ENCODE peak calls at places on chromosomes 7 and 10, in eight cellular contexts. W is suprapubic skin, T is heart left ventricle, O is right lobe of liver, I is IMR-90, L is sigmoid colon, Q is transverse colon, G is prostate gland. R is an unnamed sample. For H3K27me3, the result is how much of the 10 kb centered on the place peaks cover.

GRCh38 chr7:55192718-55193117 is 172.4 kb upstream of the LANCL2 start:
- DNase-seq in Q (no peak), T (no peak), O (no peak), L (no peak), I (peak), W (no peak), G (no peak), R (no peak)

GRCh38 chr10:112821042-112821441 is 129.0 kb upstream of the TCF7L2 start:
- DNase-seq in G (no peak), L (no peak), Q (no peak), W (no peak), O (peak), I (no peak), T (no peak), R (peak)

GRCh38 chr10:29598861-29599311 is 35.9 kb downstream of the SVIL start:
- DNase-seq in L (no peak), I (peak), G (no peak), T (peak), Q (no peak), W (no peak), O (no peak), R (no peak)

GRCh38 chr10:30534465-30535144 is 94.9 kb downstream of the LYZL2 start:
- DNase-seq in O (peak), I (peak), T (peak), Q (peak), W (peak), L (peak), G (peak), R (peak)

GRCh38 chr10:4073912-4074311 is 288.9 kb upstream of the KLF6 start:
- DNase-seq in O (no peak), W (no peak), I (peak), Q (no peak), L (no peak), T (no peak), G (no peak), R (no peak)

GRCh38 chr7:155594961-155595366 is 48.6 kb upstream of the CNPY1 start:
- DNase-seq in T (no peak), L (no peak), I (no peak), W (peak), G (no peak), O (peak), Q (no peak), R (no peak)

GRCh38 chr10:47401874-47402645 is 18.0 kb upstream of the ZNF488 start:
- DNase-seq in L (no peak), O (no peak), G (no peak), Q (no peak), I (no peak), W (no peak), T (no peak), R (no peak)

GRCh38 chr7:32257632-32258031 is 187.4 kb upstream of the PDE1C start:
- DNase-seq in L (no peak), W (no peak), I (no peak), T (no peak), G (no peak), O (no peak), Q (no peak), R (no peak)

GRCh38 chr10:74640134-74640533 is 186.3 kb upstream of the KAT6B start:
- DNase-seq in L (no peak), G (no peak), Q (no peak), W (no peak), I (peak), O (no peak), T (no peak), R (no peak)

DNA sequence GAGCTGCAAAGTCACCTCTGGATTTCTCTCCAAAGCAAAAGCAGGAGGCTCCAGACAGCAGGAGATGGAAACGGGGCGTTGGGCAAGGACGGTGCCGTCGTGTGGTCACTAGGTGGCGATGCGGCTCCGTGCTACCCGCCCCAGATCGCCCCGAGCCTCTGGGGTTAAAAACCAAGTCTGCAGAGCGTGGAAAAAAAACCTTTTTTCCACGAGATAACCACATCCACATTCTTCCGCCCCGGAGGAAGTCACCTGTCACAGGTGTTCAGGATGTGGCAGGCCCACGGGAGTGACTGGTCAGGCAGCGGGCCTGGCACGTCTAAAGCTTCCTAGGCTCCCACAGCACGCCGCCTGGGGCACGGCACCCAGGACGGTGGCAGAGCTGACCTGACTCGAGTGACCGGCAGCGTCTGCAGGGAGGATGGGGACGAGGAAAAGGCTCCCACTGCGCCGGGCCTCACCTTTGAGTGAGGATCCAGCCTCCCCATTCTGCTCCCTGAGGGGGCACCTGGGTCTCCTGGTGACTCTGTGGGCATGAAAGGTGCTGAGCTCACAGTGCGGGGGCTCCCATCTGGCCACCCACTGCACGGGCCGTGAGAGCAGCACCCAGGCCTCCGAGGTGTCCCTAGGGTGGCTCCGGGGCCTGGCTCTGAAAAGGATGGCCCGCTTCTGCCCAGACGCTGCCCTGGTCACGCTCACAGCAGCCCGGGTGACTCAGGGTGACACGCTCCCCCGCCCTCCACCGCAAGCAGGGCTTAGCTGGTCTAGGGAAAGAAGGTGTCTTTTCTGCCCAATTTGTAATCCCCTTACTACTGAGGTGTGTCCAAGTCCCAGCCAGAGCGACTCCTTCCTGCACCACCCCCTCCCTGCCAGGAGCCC is 71.3 kb upstream of the TNRC18 start:
- DNase-seq in W (peak), O (peak), I (peak), T (peak), G (peak), L (peak), Q (peak), R (peak)
- H3K27ac ChIP-seq in W (no peak), O (no peak), I (no peak), T (no peak), G (peak), L (peak), Q (peak), R (peak)

GRCh38 chr7:100817097-100817496 is 10.2 kb downstream of the EPHB4 start:
- DNase-seq in W (no peak), I (no peak), L (no peak), T (no peak), Q (no peak), O (no peak), G (no peak), R (no peak)
- H3K27me3 ChIP-seq in W (under half), I (under half), L (under half), T (under half), Q (under half), O (under half), G (under half), R (under half)

DNA sequence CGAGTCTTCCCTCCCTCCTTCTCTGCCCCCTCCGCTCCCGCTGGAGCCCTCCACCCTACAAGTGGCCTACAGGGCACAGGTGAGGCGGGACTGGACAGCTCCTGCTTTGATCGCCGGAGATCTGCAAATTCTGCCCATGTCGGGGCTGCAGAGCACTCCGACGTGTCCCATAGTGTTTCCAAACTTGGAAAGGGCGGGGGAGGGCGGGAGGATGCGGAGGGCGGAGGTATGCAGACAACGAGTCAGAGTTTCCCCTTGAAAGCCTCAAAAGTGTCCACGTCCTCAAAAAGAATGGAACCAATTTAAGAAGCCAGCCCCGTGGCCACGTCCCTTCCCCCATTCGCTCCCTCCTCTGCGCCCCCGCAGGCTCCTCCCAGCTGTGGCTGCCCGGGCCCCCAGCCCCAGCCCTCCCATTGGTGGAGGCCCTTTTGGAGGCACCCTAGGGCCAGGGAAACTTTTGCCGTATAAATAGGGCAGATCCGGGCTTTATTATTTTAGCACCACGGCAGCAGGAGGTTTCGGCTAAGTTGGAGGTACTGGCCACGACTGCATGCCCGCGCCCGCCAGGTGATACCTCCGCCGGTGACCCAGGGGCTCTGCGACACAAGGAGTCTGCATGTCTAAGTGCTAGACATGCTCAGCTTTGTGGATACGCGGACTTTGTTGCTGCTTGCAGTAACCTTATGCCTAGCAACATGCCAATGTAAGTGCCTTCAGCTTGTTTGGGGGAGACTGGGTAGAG is at the start of gene COL1A2:
- DNase-seq in Q (peak), T (peak), G (no peak), W (peak), L (peak), I (peak), O (no peak), R (peak)
- TF ChIP-seq POLR2A in Q (peak), T (no peak), G (peak), W (no peak), L (peak), I (peak), O (no peak), R (no peak)

DNA sequence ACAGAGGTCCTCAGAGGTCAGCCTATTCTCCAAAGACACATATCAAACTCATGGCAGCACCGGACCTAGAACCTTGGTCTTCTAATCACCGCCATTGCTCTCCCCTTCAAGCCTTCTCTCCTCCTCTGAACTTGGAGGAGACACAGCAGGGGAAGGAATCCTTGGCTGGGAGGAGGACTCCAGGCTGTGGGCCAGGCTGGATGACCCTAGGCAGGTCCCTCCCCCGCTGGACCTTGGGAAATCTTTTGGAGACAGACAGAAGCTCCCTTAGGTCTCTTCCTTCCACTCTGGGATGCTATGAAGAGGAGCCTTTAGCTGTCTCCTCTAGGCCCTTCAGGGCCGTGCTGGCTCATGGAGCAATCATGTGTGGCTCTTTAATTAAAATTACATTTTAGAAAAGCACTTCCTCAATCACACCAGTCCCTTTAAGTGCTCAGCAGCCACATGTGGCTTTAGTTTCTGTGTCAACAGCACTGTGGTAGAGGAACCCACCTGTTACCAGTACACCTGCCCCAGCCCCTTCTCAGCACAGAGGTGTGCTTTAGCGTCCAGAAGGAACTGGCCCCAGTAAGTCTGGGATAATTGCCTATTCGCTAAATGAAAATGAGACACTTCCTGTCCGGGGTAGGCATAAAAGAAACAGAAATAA is 238.2 kb downstream of the CELF2 start:
- DNase-seq in T (no peak), O (no peak), I (no peak), G (no peak), W (no peak), Q (no peak), L (no peak), R (no peak)
- H3K27ac ChIP-seq in T (no peak), O (no peak), I (no peak), G (no peak), W (no peak), Q (no peak), L (no peak), R (no peak)

GRCh38 chr7:157021071-157021891 is 10.8 kb upstream of the MNX1 start:
- DNase-seq in G (no peak), L (no peak), W (peak), O (no peak), I (no peak), Q (no peak), T (no peak), R (no peak)
- H3K27me3 ChIP-seq in G (half or more), L (half or more), W (half or more), O (under half), I (half or more), Q (half or more), T (half or more), R (under half)

GRCh38 chr7:85185355-85186082 is 1.3 kb downstream of the SEMA3D start:
- DNase-seq in O (peak), I (peak), W (peak), G (peak), Q (peak), T (peak), L (peak), R (peak)
- TF ChIP-seq POLR2A in O (no peak), I (no peak), W (no peak), G (no peak), Q (no peak), T (no peak), L (no peak), R (no peak)

DNA sequence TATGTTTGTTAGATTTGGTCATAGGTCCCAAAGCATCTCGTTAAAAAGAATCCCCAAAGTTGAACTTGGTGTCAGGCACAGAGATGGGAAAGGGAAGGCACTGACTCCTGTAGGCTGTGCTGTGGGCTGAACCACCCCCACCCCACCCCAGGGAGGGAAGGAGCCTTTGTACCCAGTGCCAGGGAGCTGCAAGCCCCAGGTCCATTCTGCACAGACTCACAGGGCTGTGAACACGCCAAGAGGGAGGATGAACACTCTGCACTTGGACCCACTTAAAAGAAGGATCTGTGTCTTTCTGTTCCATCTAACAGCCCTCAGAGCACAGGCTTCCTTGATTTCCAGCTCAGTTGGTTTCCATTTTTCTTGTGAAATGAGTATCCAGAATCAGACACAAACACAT is 85.0 kb downstream of the GRB10 start:
- DNase-seq in O (peak), Q (no peak), T (no peak), I (no peak), G (no peak), W (no peak), L (peak), R (no peak)
- H3K27ac ChIP-seq in O (peak), Q (peak), T (no peak), I (no peak), G (peak), W (no peak), L (no peak), R (no peak)

GRCh38 chr7:27162930-27163775 is 2.2 kb downstream of the HOXA9 start:
- DNase-seq in W (no peak), Q (peak), T (no peak), I (no peak), G (no peak), O (no peak), L (peak), R (no peak)

GRCh38 chr7:27165089-27165654 is at the start of gene HOXA9:
- DNase-seq in W (peak), T (no peak), I (peak), O (peak), G (peak), Q (peak), L (peak), R (no peak)

GRCh38 chr7:27164381-27165088 is 802 bp downstream of the HOXA9 start:
- DNase-seq in O (peak), G (peak), W (no peak), T (no peak), I (no peak), Q (no peak), L (peak), R (no peak)

GRCh38 chr7:27162548-27162848 is 2.8 kb downstream of the HOXA9 start:
- DNase-seq in Q (no peak), O (no peak), L (no peak), T (no peak), G (no peak), I (no peak), W (no peak), R (no peak)

DNA sequence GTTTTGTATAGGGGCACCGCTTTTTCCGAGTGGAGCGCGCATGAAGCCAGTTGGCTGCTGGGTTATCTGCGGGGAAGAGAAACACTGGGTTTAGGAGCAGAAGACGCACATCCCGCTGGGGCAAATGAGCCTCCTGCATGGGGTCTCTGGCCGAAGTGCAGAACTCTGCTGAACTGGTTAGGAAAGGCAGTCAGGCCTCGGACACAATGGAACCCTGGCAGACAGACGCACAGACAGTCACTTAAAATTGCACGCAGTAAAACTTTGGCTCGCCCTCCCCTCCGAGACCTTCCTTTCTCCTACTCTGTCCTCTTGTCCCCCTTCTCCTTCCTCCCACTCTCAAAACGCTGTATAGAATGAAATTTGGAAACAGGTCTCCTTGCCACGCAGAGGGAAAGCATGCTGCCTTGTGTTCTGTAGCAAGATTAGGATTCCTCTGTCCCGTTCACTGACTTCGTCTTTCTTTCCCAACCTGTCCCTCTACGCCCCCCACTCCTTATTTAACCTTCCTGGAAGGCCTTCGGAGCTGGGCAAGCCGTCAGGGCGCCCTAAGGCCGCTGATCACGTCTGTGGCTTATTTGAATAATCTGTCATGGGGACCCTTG is 1.5 kb downstream of the HOXA9 start:
- DNase-seq in T (no peak), W (no peak), I (no peak), Q (no peak), O (no peak), L (peak), G (no peak), R (no peak)
- H3K27me3 ChIP-seq in T (half or more), W (under half), I (half or more), Q (under half), O (under half), L (under half), G (under half), R (half or more)

DNA sequence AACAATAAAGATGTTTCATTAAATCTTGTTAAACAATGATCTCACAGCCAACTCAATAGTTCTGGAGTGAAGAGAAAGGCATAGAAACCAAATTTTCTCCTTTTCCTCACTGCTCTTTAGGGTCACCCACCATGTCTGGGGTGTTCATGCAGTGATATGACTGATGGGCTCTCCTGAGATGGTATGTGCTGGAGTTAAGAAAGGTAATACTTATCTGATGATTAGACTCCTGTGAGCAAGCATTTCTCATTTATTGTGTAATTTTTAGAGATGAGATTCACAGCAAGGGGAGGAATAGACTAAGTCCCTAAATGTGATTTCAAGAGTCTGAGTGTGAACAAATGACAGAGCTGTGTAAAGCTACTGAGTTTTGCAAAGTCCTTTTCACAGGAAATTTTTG is 1361.3 kb upstream of the CELF2 start:
- DNase-seq in W (no peak), L (no peak), I (no peak), G (no peak), Q (no peak), T (no peak), O (no peak), R (no peak)
- TF ChIP-seq POLR2A in W (no peak), L (no peak), I (no peak), G (no peak), Q (no peak), T (no peak), O (no peak), R (no peak)

R was measured in body of pancreas.